ENCODE peak calls at places on chromosomes 16 and 17, in four cellular contexts. A, C, V and J are unnamed samples.

GRCh38 chr16:4976611-4977145 is 18.5 kb downstream of the SEC14L5 start:
- DNase-seq in C (no peak), A (no peak), V (no peak), J (no peak)

GRCh38 chr16:48596326-48596725 is 13.7 kb downstream of the N4BP1 start:
- DNase-seq in C (no peak), V (no peak), A (no peak), J (no peak)

GRCh38 chr17:41421116-41421515 is 3.3 kb downstream of the KRT37 start:
- DNase-seq in C (peak; percentile 77), A (no peak), V (no peak), J (no peak)

GRCh38 chr16:10122546-10122945 is 59.7 kb downstream of the GRIN2A start:
- DNase-seq in C (no peak), A (no peak), V (no peak), J (no peak)

GRCh38 chr17:37476431-37477130 is 13.1 kb upstream of the DUSP14 start:
- DNase-seq in C (peak; percentile 55), A (peak; percentile 86), V (no peak), J (no peak)

GRCh38 chr17:17859909-17860760 is 23.3 kb upstream of the SREBF1 start:
- DNase-seq in V (no peak), C (peak; percentile 38), A (peak; percentile 59), J (peak; percentile 73)

GRCh38 chr17:30236807-30237206 is 1.3 kb upstream of the SLC6A4 start:
- DNase-seq in A (peak; percentile 44), V (peak; percentile 7), C (no peak), J (no peak)

GRCh38 chr17:76252040-76252954 is 12.0 kb upstream of the RNF157 start:
- DNase-seq in V (no peak), C (peak; percentile 99), A (peak; percentile 74), J (peak; percentile 41)

GRCh38 chr17:41546819-41547218 is 18.7 kb upstream of the KRT19 start:
- DNase-seq in V (no peak), C (no peak), A (no peak), J (no peak)

GRCh38 chr17:16261049-16261448 is 44.0 kb downstream of the PIGL start:
- DNase-seq in A (no peak), C (no peak), V (no peak), J (no peak)

GRCh38 chr17:31560836-31561235 is 169.4 kb downstream of the RAB11FIP4 start:
- DNase-seq in V (no peak), C (no peak), A (peak; percentile 52), J (no peak)

GRCh38 chr16:30663820-30664528 is 5.7 kb downstream of the FBRS start:
- DNase-seq in V (no peak), C (no peak), A (no peak), J (no peak)

GRCh38 chr17:81409190-81409935 is 14.1 kb downstream of the BAHCC1 start:
- DNase-seq in A (no peak), V (no peak), C (no peak), J (peak; percentile 35)

GRCh38 chr16:90019543-90020259 is 445 bp upstream of the DBNDD1 start:
- DNase-seq in A (peak; percentile 30), V (no peak), C (peak; percentile 89), J (peak; percentile 57)

GRCh38 chr17:28684963-28685362 is 23.0 kb downstream of the SUPT6H start:
- DNase-seq in V (no peak), A (no peak), C (peak; percentile 16), J (no peak)

GRCh38 chr17:34024303-34025178 is 230.5 kb upstream of the CCL2 start:
- DNase-seq in V (no peak), A (no peak), C (no peak), J (no peak)

GRCh38 chr17:76726231-76726765 is at the start of gene JMJD6:
- DNase-seq in A (peak; percentile 96), V (peak; percentile 97), C (peak; percentile 95), J (peak; percentile 100)

GRCh38 chr16:47907109-47907508 is 248.7 kb downstream of the ABCC12 start:
- DNase-seq in V (no peak), A (no peak), C (no peak), J (no peak)

GRCh38 chr17:45749831-45750335 is 34.2 kb upstream of the CRHR1 start:
- DNase-seq in C (no peak), V (no peak), A (no peak), J (no peak)

GRCh38 chr17:31842416-31843381 is 16.3 kb downstream of the COPRS start:
- DNase-seq in A (peak; percentile 86), V (peak; percentile 27), C (peak; percentile 77), J (peak; percentile 80)

GRCh38 chr17:21125862-21126261 is 902 bp upstream of the DHRS7B start:
- DNase-seq in V (no peak), A (peak; percentile 18), C (no peak), J (peak; percentile 39)

GRCh38 chr17:68054296-68054900 is 18.9 kb downstream of the KPNA2 start:
- DNase-seq in C (peak; percentile 84), V (no peak), A (peak; percentile 94), J (no peak)

GRCh38 chr16:50985733-50986132 is 165.3 kb downstream of the SALL1 start:
- DNase-seq in C (no peak), V (no peak), A (no peak), J (peak; percentile 16)

GRCh38 chr17:6510321-6511023 is 45.9 kb downstream of the PITPNM3 start:
- DNase-seq in V (no peak), C (peak; percentile 28), A (peak; percentile 31), J (no peak)

DNA sequence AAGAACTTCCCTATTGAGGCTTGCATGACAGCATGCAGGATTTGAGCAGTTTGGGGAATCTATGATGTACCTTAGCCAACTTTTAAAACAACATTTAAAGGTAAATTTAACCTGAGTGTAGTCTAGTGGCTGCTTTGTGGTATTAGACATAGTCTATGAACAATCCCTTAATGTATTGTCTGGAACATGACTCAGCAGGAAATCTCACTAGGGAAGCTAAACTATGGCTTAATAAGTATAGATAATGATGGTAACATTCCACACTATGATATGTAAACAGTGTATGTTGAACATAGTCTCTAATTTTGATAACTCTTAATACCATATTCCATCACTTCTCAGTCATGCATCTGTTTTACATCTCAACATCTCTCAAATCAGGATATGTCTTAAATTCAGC is 52.1 kb upstream of the SLC12A3 start:
- DNase-seq in C (peak; percentile 67), V (no peak), A (peak; percentile 77), J (no peak)
- H3K4me2 ChIP-seq in C (peak overlapping the region; percentile 76), V (peak overlapping the region; percentile 29), A (peak overlapping the region; percentile 84), J (no peak overlapping the region)

GRCh38 chr17:5183410-5183793 is 8.3 kb downstream of the ZNF594 start:
- DNase-seq in C (no peak), V (no peak), A (no peak), J (no peak)
- H3K9me3 ChIP-seq in C (peaks cover 77% of the 10 kb centered on the region), V (peaks cover 72% of the 10 kb centered on the region), A (peaks cover 34% of the 10 kb centered on the region), J (peaks cover 54% of the 10 kb centered on the region)

DNA sequence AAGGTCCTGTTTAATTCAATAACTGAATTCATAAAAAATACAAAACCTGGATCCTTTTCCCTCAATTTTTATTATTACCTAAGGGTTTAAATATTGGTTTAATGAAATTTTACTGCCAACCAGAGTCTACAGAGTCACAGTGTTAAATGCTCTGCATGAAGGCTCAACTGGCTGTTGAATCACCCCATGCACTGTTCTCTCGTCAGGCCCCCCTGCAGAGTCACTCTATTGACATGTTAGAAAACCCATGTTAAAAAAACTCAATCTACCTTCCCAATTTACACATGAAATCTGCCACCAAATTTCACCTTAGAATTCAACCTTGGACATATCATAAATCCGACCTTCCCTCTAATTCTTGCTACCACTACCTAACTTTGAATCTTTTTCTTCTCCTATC is 43.3 kb upstream of the ULK2 start:
- DNase-seq in V (no peak), A (no peak), C (no peak), J (no peak)
- H3K4me2 ChIP-seq in V (no peak overlapping the region), A (no peak overlapping the region), C (no peak overlapping the region), J (no peak overlapping the region)

DNA sequence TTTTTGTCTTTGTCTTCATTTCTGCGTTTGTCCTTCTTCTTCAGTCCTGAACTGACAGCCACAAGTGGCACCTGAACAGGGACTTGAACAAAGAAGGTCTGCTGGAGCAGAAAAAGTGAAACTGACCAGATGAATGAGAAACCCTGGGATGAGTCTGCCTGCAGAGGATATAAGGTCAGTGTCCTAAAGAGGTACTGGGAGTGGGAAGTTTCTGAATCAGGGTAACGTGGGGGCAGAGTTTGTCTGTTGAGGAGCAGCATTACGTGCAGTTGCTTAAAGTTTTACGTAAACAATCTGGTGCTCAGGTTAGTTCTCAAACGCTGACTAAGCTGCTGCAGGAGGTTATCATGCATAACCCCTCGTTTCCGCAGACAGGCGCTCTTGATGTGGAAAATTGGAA is 2057.6 kb downstream of the TP53TG3F start:
- DNase-seq in V (no peak), A (no peak), C (no peak), J (no peak)
- H3K9me3 ChIP-seq in V (peaks cover 4% of the 10 kb centered on the region), A (no peaks in the 10 kb centered on the region), C (peaks cover 6% of the 10 kb centered on the region), J (no peaks in the 10 kb centered on the region)

DNA sequence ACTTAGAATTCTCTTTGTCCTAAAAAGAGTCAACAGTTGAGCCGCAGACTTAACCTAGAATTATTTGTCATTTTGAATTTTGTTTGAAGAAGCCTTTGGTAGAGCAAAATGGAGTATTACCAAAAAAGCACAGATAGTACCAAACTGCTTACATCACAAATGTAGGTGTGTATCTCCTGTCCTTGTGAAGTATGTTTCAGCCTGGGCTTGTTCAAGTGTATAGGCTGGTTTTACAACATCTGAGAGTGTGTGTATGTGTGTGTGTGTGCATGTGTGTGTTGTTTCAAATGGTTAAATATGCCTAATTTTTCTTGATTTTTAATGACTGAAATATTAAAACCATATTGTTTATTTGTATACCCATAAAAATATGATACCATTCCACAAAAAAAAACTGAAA is 188.7 kb upstream of the AXIN2 start:
- DNase-seq in V (no peak), C (no peak), A (no peak), J (no peak)
- H3K4me2 ChIP-seq in V (peak overlapping the region; percentile 57), C (no peak overlapping the region), A (no peak overlapping the region), J (no peak overlapping the region)

DNA sequence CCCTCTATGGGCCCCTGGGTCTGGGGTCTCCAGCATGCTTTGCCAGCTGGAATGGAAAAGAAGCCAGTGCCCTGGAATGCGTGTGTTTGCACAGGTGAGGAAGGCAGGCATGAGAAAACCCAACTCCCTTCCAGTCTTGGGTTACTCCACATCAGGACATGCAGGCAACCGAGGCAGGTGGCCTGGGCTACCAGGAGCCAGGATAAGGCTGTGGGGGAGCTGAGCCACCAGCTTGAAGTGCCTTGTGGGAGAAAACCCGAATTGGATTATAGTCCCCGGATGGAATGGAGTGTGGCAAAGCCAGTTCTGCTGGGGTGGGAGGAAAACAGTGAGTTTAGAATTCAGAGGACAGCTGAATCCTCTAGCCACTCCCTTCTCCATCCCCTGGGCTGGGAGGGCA is 7.2 kb downstream of the SRCIN1 start:
- DNase-seq in A (peak; percentile 11), C (peak; percentile 57), V (peak; percentile 87), J (peak; percentile 88)
- H3K9me3 ChIP-seq in A (no peaks in the 10 kb centered on the region), C (no peaks in the 10 kb centered on the region), V (no peaks in the 10 kb centered on the region), J (no peaks in the 10 kb centered on the region)

GRCh38 chr16:82059161-82059982 is 24.3 kb downstream of the HSD17B2 start:
- DNase-seq in V (no peak), C (no peak), A (no peak), J (no peak)
- H3K4me2 ChIP-seq in V (no peak overlapping the region), C (no peak overlapping the region), A (no peak overlapping the region), J (no peak overlapping the region)

DNA sequence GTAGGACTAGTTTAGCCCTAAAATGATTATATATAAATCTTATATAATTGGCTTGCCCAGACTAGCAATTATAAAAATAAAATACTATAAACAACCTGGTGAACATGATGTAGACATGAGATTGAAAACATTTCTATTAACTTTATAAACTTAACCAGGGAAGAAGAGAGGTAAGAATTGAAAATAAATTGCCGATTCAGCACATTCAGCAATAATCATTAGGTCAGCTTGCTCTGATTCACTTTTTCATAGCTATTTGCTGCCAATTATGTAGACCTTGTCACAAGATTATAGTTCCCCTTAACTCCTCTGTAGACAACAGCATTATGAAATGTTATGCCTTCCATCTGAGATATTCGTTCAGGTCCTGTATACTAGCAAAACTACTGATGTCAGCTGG is 199.3 kb upstream of the CA10 start:
- DNase-seq in V (no peak), A (no peak), C (no peak), J (no peak)
- H3K9me3 ChIP-seq in V (peaks cover 45% of the 10 kb centered on the region), A (no peaks in the 10 kb centered on the region), C (peaks cover 4% of the 10 kb centered on the region), J (no peaks in the 10 kb centered on the region)